ENCODE peak calls at places on chromosomes 16 and 17, in nine cellular contexts. Y is heart right ventricle; L is neural progenitor cell; M is naive thymus-derived CD4-positive, alpha-beta T cell; K is fibroblast of lung; X is CD8-positive, alpha-beta T cell; W is MM.1S; G is HCT116; H is GM23338. F is an unnamed sample. For H3K4me1, the result is how much of the 10 kb centered on the place peaks cover.

GRCh38 chr17:50129303-50129945 is 536 bp downstream of the SAMD14 start:
- DNase-seq in Y (no peak), L (peak), M (peak), K (peak), X (peak), W (no peak), G (no peak), H (peak), F (peak)

GRCh38 chr17:50426472-50426782 is 409 bp downstream of the ACSF2 start:
- DNase-seq in Y (no peak), L (no peak), M (no peak), K (no peak), X (no peak), W (no peak), G (no peak), H (no peak), F (no peak)

GRCh38 chr17:54172654-54173316 is 350.1 kb downstream of the KIF2B start:
- DNase-seq in Y (no peak), L (peak), M (no peak), K (no peak), X (no peak), W (peak), G (no peak), H (peak), F (no peak)

GRCh38 chr16:89009343-89010209 is 32.6 kb upstream of the CBFA2T3 start:
- DNase-seq in Y (no peak), L (peak), M (peak), K (peak), X (peak), W (peak), G (no peak), H (peak), F (no peak)

GRCh38 chr17:3944485-3945388 is 19.5 kb downstream of the ATP2A3 start:
- DNase-seq in Y (no peak), L (peak), M (peak), K (peak), X (peak), W (no peak), G (peak), H (peak), F (no peak)

GRCh38 chr17:44464037-44464436 is 39.2 kb downstream of the GPATCH8 start:
- DNase-seq in Y (no peak), L (no peak), M (no peak), K (peak), X (no peak), W (peak), G (no peak), H (no peak), F (no peak)

GRCh38 chr17:45018514-45019176 is 32.8 kb downstream of the DCAKD start:
- DNase-seq in Y (no peak), L (peak), M (no peak), K (no peak), X (no peak), W (no peak), G (no peak), H (peak), F (no peak)

GRCh38 chr17:17911003-17911613 is 61.1 kb downstream of the TOM1L2 start:
- DNase-seq in Y (no peak), L (peak), M (no peak), K (no peak), X (no peak), W (no peak), G (no peak), H (no peak), F (no peak)

GRCh38 chr17:55722016-55722706 is 503 bp downstream of the TMEM100 start:
- DNase-seq in Y (no peak), L (no peak), M (no peak), K (peak), X (no peak), W (no peak), G (no peak), H (no peak), F (no peak)

GRCh38 chr17:19440421-19440820 is 29.4 kb downstream of the RNF112 start:
- DNase-seq in Y (no peak), L (no peak), M (no peak), K (no peak), X (no peak), W (peak), G (no peak), H (no peak), F (peak)

GRCh38 chr17:57138956-57139576 is 54.0 kb downstream of the AKAP1 start:
- DNase-seq in Y (no peak), L (no peak), M (no peak), K (peak), X (no peak), W (no peak), G (no peak), H (peak), F (no peak)

GRCh38 chr16:54591816-54592246 is 305.2 kb upstream of the IRX3 start:
- DNase-seq in Y (no peak), L (peak), M (no peak), K (no peak), X (no peak), W (no peak), G (no peak), H (no peak), F (no peak)

GRCh38 chr17:79980246-79981043 is 55.2 kb downstream of the TBC1D16 start:
- DNase-seq in Y (no peak), L (no peak), M (no peak), K (no peak), X (no peak), W (no peak), G (no peak), H (no peak), F (no peak)

GRCh38 chr17:1229891-1230571 is 40.2 kb upstream of the BHLHA9 start:
- DNase-seq in Y (no peak), L (no peak), M (no peak), K (no peak), X (peak), W (no peak), G (no peak), H (no peak), F (no peak)

GRCh38 chr16:242281-242680 is 7.7 kb downstream of the FAM234A start:
- DNase-seq in Y (no peak), L (no peak), M (no peak), K (no peak), X (no peak), W (no peak), G (no peak), H (no peak), F (no peak)

GRCh38 chr16:27924411-27925118 is 138.9 kb downstream of the GSG1L start:
- DNase-seq in Y (no peak), L (peak), M (no peak), K (peak), X (no peak), W (no peak), G (peak), H (peak), F (no peak)

GRCh38 chr17:2853722-2854580 is 57.7 kb downstream of the RAP1GAP2 start:
- DNase-seq in Y (no peak), L (peak), M (no peak), K (peak), X (peak), W (no peak), G (no peak), H (peak), F (no peak)

GRCh38 chr17:8185580-8186445 is 4.2 kb downstream of the BORCS6 start:
- DNase-seq in Y (peak), L (peak), M (peak), K (peak), X (peak), W (peak), G (no peak), H (peak), F (peak)

GRCh38 chr17:37512442-37513070 is 22.9 kb downstream of the DUSP14 start:
- DNase-seq in Y (no peak), L (no peak), M (no peak), K (no peak), X (no peak), W (no peak), G (no peak), H (peak), F (no peak)

GRCh38 chr17:28901866-28902818 is 737 bp downstream of the DHRS13 start:
- DNase-seq in Y (no peak), L (no peak), M (peak), K (peak), X (peak), W (peak), G (no peak), H (peak), F (peak)

GRCh38 chr17:5110816-5111215 is 862 bp downstream of the ZNF232 start:
- DNase-seq in Y (no peak), L (no peak), M (no peak), K (no peak), X (no peak), W (no peak), G (no peak), H (peak), F (no peak)

GRCh38 chr17:75346906-75347305 is 57.7 kb upstream of the SLC25A19 start:
- DNase-seq in Y (no peak), L (peak), M (no peak), K (peak), X (no peak), W (no peak), G (no peak), H (peak), F (no peak)

GRCh38 chr17:49965522-49965905 is 3.5 kb upstream of the DLX4 start:
- DNase-seq in Y (no peak), L (peak), M (no peak), K (no peak), X (no peak), W (no peak), G (no peak), H (peak), F (no peak)

GRCh38 chr17:7587831-7588230 is 2.1 kb downstream of the SOX15 start:
- DNase-seq in Y (no peak), L (no peak), M (no peak), K (peak), X (no peak), W (no peak), G (no peak), H (no peak), F (no peak)

GRCh38 chr17:79400989-79401703 is 209.7 kb downstream of the RBFOX3 start:
- DNase-seq in Y (peak), L (peak), M (peak), K (peak), X (peak), W (peak), G (peak), H (peak), F (peak)

DNA sequence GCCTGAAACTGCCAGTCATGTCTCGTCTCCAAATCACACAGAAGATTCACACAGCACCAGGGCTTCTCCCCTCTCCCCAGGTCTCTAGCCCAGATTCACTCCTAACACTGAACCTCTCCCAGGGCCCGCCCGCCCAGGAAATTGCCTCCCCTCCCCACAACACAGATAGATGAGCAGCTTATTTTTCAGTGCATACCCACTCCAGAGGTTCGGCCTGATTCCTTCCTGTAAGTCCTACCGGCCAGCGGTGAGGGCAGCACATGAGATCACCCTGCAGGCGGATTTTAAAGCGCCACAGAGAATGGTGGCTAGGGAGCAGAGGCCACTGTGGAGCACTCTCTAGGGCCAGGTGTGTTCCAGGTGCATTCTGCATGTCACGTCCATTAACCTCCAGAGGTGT is 301.8 kb downstream of the IRF8 start:
- DNase-seq in Y (no peak), L (no peak), M (no peak), K (no peak), X (no peak), W (no peak), G (no peak), H (no peak), F (no peak)
- H3K4me1 ChIP-seq in Y (under half), L (under half), M (under half), K (under half), X (under half), W (under half), G (under half), H (under half), F (under half)

GRCh38 chr16:31875112-31875803 is 1.7 kb downstream of the ZNF267 start:
- DNase-seq in Y (no peak), L (no peak), M (no peak), K (peak), X (no peak), W (no peak), G (no peak), H (no peak), F (no peak)
- H3K4me3 ChIP-seq in Y (peak), L (peak), M (peak), K (peak), X (peak), W (peak), G (peak), H (peak), F (peak)

GRCh38 chr16:10824111-10824893 is 5.7 kb upstream of the TVP23A start:
- DNase-seq in Y (no peak), L (no peak), M (no peak), K (no peak), X (no peak), W (no peak), G (no peak), H (no peak), F (no peak)
- H3K27ac ChIP-seq in Y (peak), L (no peak), M (no peak), K (no peak), X (no peak), W (no peak), G (no peak), H (no peak), F (no peak)

GRCh38 chr16:2749936-2750335 is 2.5 kb upstream of the SRRM2 start:
- DNase-seq in Y (no peak), L (no peak), M (no peak), K (no peak), X (no peak), W (no peak), G (no peak), H (no peak), F (no peak)
- H3K4me1 ChIP-seq in Y (under half), L (under half), M (under half), K (under half), X (under half), W (under half), G (under half), H (under half), F (under half)

GRCh38 chr17:78125138-78125913 is 3.2 kb downstream of the TMC6 start:
- DNase-seq in Y (no peak), L (no peak), M (peak), K (no peak), X (peak), W (no peak), G (no peak), H (no peak), F (peak)
- H3K4me3 ChIP-seq in Y (peak), L (no peak), M (peak), K (no peak), X (peak), W (no peak), G (no peak), H (no peak), F (no peak)

DNA sequence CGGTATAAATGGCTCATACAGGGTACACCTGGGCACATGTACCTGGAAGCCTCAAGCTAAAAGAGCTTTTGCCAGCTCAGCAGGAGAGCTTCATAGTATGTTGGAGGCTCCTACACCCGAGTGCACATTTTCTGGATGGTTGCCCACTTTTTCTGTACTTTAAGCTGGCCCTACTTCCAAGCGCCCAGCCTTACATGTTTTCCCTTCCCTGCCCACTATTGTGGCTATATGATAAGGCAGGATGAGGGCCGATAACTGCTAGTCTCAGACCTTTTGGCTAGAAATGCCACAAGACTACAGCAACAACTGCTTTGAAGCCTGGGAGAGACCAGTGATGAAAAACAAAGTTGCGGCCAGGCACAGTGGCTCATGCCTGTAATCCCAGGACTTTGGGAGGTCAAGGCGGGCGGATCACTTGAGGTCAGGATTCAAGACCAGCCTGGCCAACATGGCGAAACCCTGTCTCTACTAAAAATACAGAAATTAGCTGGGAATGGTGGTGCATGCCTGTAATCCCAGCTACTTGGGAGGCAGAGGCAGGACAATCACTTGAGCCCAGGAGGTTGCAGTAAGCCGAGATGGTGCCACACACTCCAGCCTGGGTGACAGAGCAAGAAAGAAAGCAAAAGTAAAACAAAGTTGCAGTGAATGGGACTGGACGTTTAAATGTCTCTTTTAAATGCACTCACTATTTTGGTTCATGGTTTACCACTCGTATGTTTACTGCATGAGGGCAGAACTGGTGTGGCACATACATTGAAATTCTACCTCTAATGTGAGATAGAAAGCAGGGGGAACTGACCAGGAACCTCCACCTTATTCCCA is 14.2 kb upstream of the MARCHF10 start:
- DNase-seq in Y (no peak), L (no peak), M (no peak), K (peak), X (no peak), W (no peak), G (no peak), H (no peak), F (no peak)
- H3K27ac ChIP-seq in Y (no peak), L (no peak), M (no peak), K (no peak), X (no peak), W (no peak), G (no peak), H (no peak), F (no peak)

F was measured in CD4-positive, CD25-positive, alpha-beta regulatory T cell.